ENCODE peak calls at places on chromosomes 5 and 9, in nine cellular contexts. Y is NCI-H1436; H is osteocyte; C is activated CD4-positive, alpha-beta T cell treated with anti-CD3 and anti-CD28 coated beads for 48 hours; O is NCI-H1092 treated with DMSO at 0.1 percent for 48 hours; M is posterior cingulate gyrus; I is activated T-cell treated with anti-CD3 and anti-CD28 coated beads, Interleukin-2, amount 50 U/mL, for 72 hours; G is astrocyte of the cerebellum; K is fibroblast of lung. V is an unnamed sample.

GRCh38 chr5:159877894-159878448 is 38.3 kb upstream of the ADRA1B start:
- DNase-seq in Y (no peak), H (no peak), C (no peak), O (no peak), M (peak), I (no peak), G (no peak), K (no peak), V (peak)

GRCh38 chr5:98455660-98456059 is 317.8 kb upstream of the RGMB start:
- DNase-seq in Y (no peak), H (no peak), C (no peak), O (no peak), M (no peak), I (no peak), G (no peak), K (peak), V (no peak)

GRCh38 chr9:79477955-79478751 is 93.6 kb upstream of the TLE4 start:
- DNase-seq in Y (no peak), H (no peak), C (peak), O (peak), M (no peak), I (peak), G (no peak), K (no peak), V (peak)

GRCh38 chr5:58925627-58926545 is 343.0 kb downstream of the RAB3C start:
- DNase-seq in Y (peak), H (no peak), C (peak), O (peak), M (no peak), I (peak), G (peak), K (no peak), V (no peak)

GRCh38 chr9:98209530-98209929 is 17.1 kb upstream of the CORO2A start:
- DNase-seq in Y (no peak), H (no peak), C (no peak), O (no peak), M (no peak), I (no peak), G (no peak), K (no peak), V (no peak)

GRCh38 chr5:131224387-131225191 is 39.3 kb upstream of the CDC42SE2 start:
- DNase-seq in Y (no peak), H (no peak), C (no peak), O (no peak), M (no peak), I (no peak), G (no peak), K (no peak), V (peak)

GRCh38 chr9:125435776-125436612 is 174.4 kb downstream of the GAPVD1 start:
- DNase-seq in Y (no peak), H (no peak), C (no peak), O (no peak), M (peak), I (no peak), G (no peak), K (no peak), V (peak)

GRCh38 chr5:1477341-1477740 is 32.1 kb upstream of the SLC6A3 start:
- DNase-seq in Y (no peak), H (no peak), C (no peak), O (no peak), M (peak), I (no peak), G (no peak), K (no peak), V (peak)

GRCh38 chr5:20469390-20469789 is 481.4 kb upstream of the CDH18 start:
- DNase-seq in Y (no peak), H (no peak), C (no peak), O (no peak), M (no peak), I (no peak), G (no peak), K (no peak), V (no peak)

GRCh38 chr5:151026674-151027073 is 6.3 kb downstream of the GPX3 start:
- DNase-seq in Y (no peak), H (no peak), C (no peak), O (no peak), M (no peak), I (no peak), G (no peak), K (no peak), V (peak)

GRCh38 chr5:167653645-167654106 is 637.8 kb upstream of the WWC1 start:
- DNase-seq in Y (no peak), H (no peak), C (no peak), O (no peak), M (no peak), I (no peak), G (no peak), K (no peak), V (no peak)

GRCh38 chr9:38117646-38118045 is 48.6 kb upstream of the SHB start:
- DNase-seq in Y (no peak), H (peak), C (no peak), O (peak), M (no peak), I (no peak), G (no peak), K (no peak), V (no peak)

GRCh38 chr5:122089614-122090013 is 11.6 kb upstream of the LOX start:
- DNase-seq in Y (no peak), H (no peak), C (no peak), O (no peak), M (no peak), I (no peak), G (peak), K (peak), V (no peak)

GRCh38 chr9:36127652-36128244 is 8.8 kb upstream of the GLIPR2 start:
- DNase-seq in Y (no peak), H (peak), C (no peak), O (no peak), M (no peak), I (no peak), G (no peak), K (no peak), V (no peak)

GRCh38 chr5:176732306-176732705 is 78.1 kb upstream of the UNC5A start:
- DNase-seq in Y (no peak), H (no peak), C (no peak), O (no peak), M (peak), I (no peak), G (no peak), K (no peak), V (peak)

GRCh38 chr5:64569880-64570279 is 64.1 kb downstream of the RGS7BP start:
- DNase-seq in Y (peak), H (no peak), C (no peak), O (no peak), M (no peak), I (no peak), G (no peak), K (no peak), V (no peak)

GRCh38 chr5:176189857-176190256 is 48.4 kb upstream of the SIMC1 start:
- DNase-seq in Y (no peak), H (no peak), C (no peak), O (no peak), M (no peak), I (no peak), G (no peak), K (no peak), V (no peak)

GRCh38 chr9:137711678-137712105 is 92.9 kb downstream of the EHMT1 start:
- DNase-seq in Y (no peak), H (no peak), C (no peak), O (no peak), M (no peak), I (no peak), G (no peak), K (no peak), V (no peak)

GRCh38 chr9:134272302-134273023 is 53.8 kb upstream of the RXRA start:
- DNase-seq in Y (peak), H (no peak), C (no peak), O (no peak), M (no peak), I (no peak), G (no peak), K (no peak), V (no peak)

GRCh38 chr5:79982136-79982535 is 8.9 kb downstream of the MTX3 start:
- DNase-seq in Y (no peak), H (no peak), C (no peak), O (no peak), M (no peak), I (no peak), G (no peak), K (no peak), V (no peak)

GRCh38 chr9:13053504-13053903 is 226.0 kb downstream of the MPDZ start:
- DNase-seq in Y (no peak), H (no peak), C (no peak), O (no peak), M (no peak), I (no peak), G (no peak), K (no peak), V (no peak)

GRCh38 chr5:129460951-129461815 is 1.1 kb downstream of the ADAMTS19 start:
- DNase-seq in Y (peak), H (no peak), C (peak), O (no peak), M (peak), I (peak), G (no peak), K (peak), V (no peak)

GRCh38 chr5:151718168-151718567 is 31.5 kb upstream of the SPARC start:
- DNase-seq in Y (no peak), H (no peak), C (no peak), O (no peak), M (no peak), I (no peak), G (no peak), K (peak), V (no peak)

GRCh38 chr9:105173306-105173705 is 71.1 kb upstream of the SLC44A1 start:
- DNase-seq in Y (peak), H (no peak), C (no peak), O (no peak), M (no peak), I (no peak), G (no peak), K (no peak), V (no peak)

GRCh38 chr5:10374032-10374431 is 20.5 kb downstream of the MARCHF6 start:
- DNase-seq in Y (no peak), H (no peak), C (no peak), O (peak), M (no peak), I (no peak), G (no peak), K (no peak), V (no peak)

GRCh38 chr5:88836195-88836838 is 46.7 kb downstream of the MEF2C start:
- DNase-seq in Y (no peak), H (no peak), C (no peak), O (no peak), M (no peak), I (no peak), G (no peak), K (peak), V (no peak)

GRCh38 chr5:1107167-1108007 is 4.5 kb downstream of the SLC12A7 start:
- DNase-seq in Y (no peak), H (no peak), C (no peak), O (no peak), M (no peak), I (no peak), G (no peak), K (no peak), V (no peak)

GRCh38 chr5:131277875-131278795 is 14.3 kb downstream of the CDC42SE2 start:
- DNase-seq in Y (no peak), H (no peak), C (no peak), O (no peak), M (no peak), I (no peak), G (no peak), K (no peak), V (no peak)

GRCh38 chr5:68562308-68562707 is 346.8 kb downstream of the PIK3R1 start:
- DNase-seq in Y (no peak), H (no peak), C (no peak), O (peak), M (no peak), I (no peak), G (peak), K (peak), V (no peak)

GRCh38 chr5:132387649-132388117 is 18.2 kb downstream of the SLC22A5 start:
- DNase-seq in Y (no peak), H (peak), C (no peak), O (no peak), M (no peak), I (no peak), G (peak), K (peak), V (peak)

GRCh38 chr9:96383165-96383939 is at the start of gene SLC35D2:
- DNase-seq in Y (no peak), H (peak), C (no peak), O (no peak), M (peak), I (peak), G (no peak), K (peak), V (peak)

GRCh38 chr9:16526380-16526779 is 344.1 kb downstream of the BNC2 start:
- DNase-seq in Y (no peak), H (no peak), C (no peak), O (no peak), M (no peak), I (no peak), G (peak), K (no peak), V (no peak)